ENCODE peak calls at places on chromosomes 1 and 21, in nine cellular contexts. I, B, Y, C, O, J, W, L and D are unnamed samples.

GRCh38 chr21:26127918-26128317 is 42.7 kb downstream of the APP start:
- DNase-seq in C (no peak), W (peak), Y (no peak), J (no peak), O (no peak), L (no peak), B (no peak), I (peak), D (no peak)

GRCh38 chr1:93124556-93125368 is 45.7 kb downstream of the MTF2 start:
- DNase-seq in C (no peak), B (no peak), W (no peak), Y (no peak), J (no peak), L (no peak), O (no peak), I (no peak), D (no peak)

GRCh38 chr1:2238361-2239055 is 10.4 kb downstream of the SKI start:
- DNase-seq in Y (no peak), I (peak), L (no peak), W (no peak), O (no peak), J (no peak), B (no peak), C (no peak), D (no peak)

GRCh38 chr1:107432108-107432507 is 291.3 kb downstream of the NTNG1 start:
- DNase-seq in I (no peak), C (no peak), L (no peak), J (no peak), O (no peak), B (peak), Y (no peak), W (no peak), D (no peak)

GRCh38 chr1:232891116-232891515 is 59.3 kb upstream of the NTPCR start:
- DNase-seq in W (peak), B (no peak), L (no peak), J (no peak), I (no peak), Y (no peak), O (no peak), C (no peak), D (no peak)

GRCh38 chr1:53982762-53983101 is 35.3 kb downstream of the LDLRAD1 start:
- DNase-seq in I (no peak), C (no peak), O (no peak), J (no peak), W (no peak), Y (no peak), B (no peak), L (no peak), D (no peak)

GRCh38 chr1:244653439-244654283 is 735 bp downstream of the DESI2 start:
- DNase-seq in B (peak), C (no peak), W (peak), I (no peak), L (no peak), O (no peak), J (peak), Y (no peak), D (no peak)

GRCh38 chr21:35376406-35377135 is 327.5 kb upstream of the RUNX1 start:
- DNase-seq in B (no peak), C (no peak), I (no peak), L (no peak), O (no peak), Y (no peak), W (peak), J (no peak), D (no peak)

GRCh38 chr21:28773036-28773435 is 219.6 kb downstream of the LTN1 start:
- DNase-seq in B (no peak), W (no peak), C (no peak), I (no peak), Y (no peak), O (no peak), J (no peak), L (no peak), D (no peak)

GRCh38 chr1:59972216-59972924 is 45.8 kb upstream of the CYP2J2 start:
- DNase-seq in B (no peak), J (no peak), Y (no peak), O (no peak), I (no peak), L (no peak), C (no peak), W (no peak), D (no peak)

GRCh38 chr1:28613175-28613574 is 21.1 kb downstream of the RAB42 start:
- DNase-seq in C (no peak), B (no peak), J (no peak), I (no peak), W (no peak), L (no peak), Y (no peak), O (no peak), D (no peak)

GRCh38 chr1:87706198-87706597 is 377.5 kb downstream of the LMO4 start:
- DNase-seq in J (no peak), C (no peak), L (no peak), B (no peak), Y (no peak), O (no peak), I (no peak), W (peak), D (no peak)

GRCh38 chr1:52592637-52593323 is 9.4 kb upstream of the GPX7 start:
- DNase-seq in J (no peak), I (no peak), W (no peak), O (no peak), B (no peak), Y (no peak), C (no peak), L (no peak), D (no peak)

GRCh38 chr21:36792505-36792967 is 93.6 kb downstream of the SIM2 start:
- DNase-seq in I (no peak), L (no peak), Y (no peak), C (no peak), O (no peak), W (no peak), B (no peak), J (no peak), D (no peak)

GRCh38 chr1:16392740-16393139 is 25.7 kb downstream of the SZRD1 start:
- DNase-seq in C (no peak), B (no peak), L (no peak), W (no peak), Y (no peak), J (no peak), I (no peak), O (no peak), D (no peak)

GRCh38 chr1:65431111-65431705 is 10.7 kb downstream of the LEPR start:
- DNase-seq in B (peak), O (no peak), L (no peak), I (no peak), Y (no peak), J (no peak), W (peak), C (no peak), D (no peak)

GRCh38 chr21:15140321-15141019 is 75.7 kb upstream of the NRIP1 start:
- DNase-seq in B (no peak), O (no peak), L (no peak), C (peak), I (no peak), W (peak), J (no peak), Y (no peak), D (no peak)

GRCh38 chr1:41175546-41175945 is 66.6 kb downstream of the SCMH1 start:
- DNase-seq in I (no peak), O (no peak), L (no peak), C (no peak), W (peak), Y (no peak), B (no peak), J (no peak), D (no peak)

GRCh38 chr1:234214129-234214910 is 158.9 kb upstream of the COA6 start:
- DNase-seq in L (no peak), Y (no peak), I (no peak), J (peak), W (peak), B (peak), C (peak), O (no peak), D (peak)

GRCh38 chr1:64948216-64948615 is 18.1 kb downstream of the JAK1 start:
- DNase-seq in J (no peak), O (no peak), W (no peak), B (no peak), I (no peak), L (no peak), Y (no peak), C (no peak), D (no peak)

GRCh38 chr1:19552291-19553010 is 67.1 kb upstream of the CAPZB start:
- DNase-seq in I (no peak), C (no peak), L (no peak), B (no peak), Y (no peak), W (no peak), O (no peak), J (no peak), D (no peak)

GRCh38 chr1:24567792-24568388 is 12.0 kb downstream of the NCMAP start:
- DNase-seq in C (no peak), B (peak), Y (no peak), L (no peak), I (no peak), O (no peak), W (peak), J (no peak), D (peak)

GRCh38 chr1:36096500-36097412 is 8.1 kb downstream of the ADPRS start:
- DNase-seq in W (no peak), C (no peak), O (no peak), J (no peak), B (peak), L (no peak), I (peak), Y (no peak), D (peak)

GRCh38 chr1:47519971-47520370 is 82.1 kb downstream of the FOXD2 start:
- DNase-seq in J (no peak), C (no peak), B (no peak), L (no peak), O (no peak), Y (no peak), W (no peak), I (peak), D (no peak)

GRCh38 chr1:246139745-246140182 is 367.3 kb downstream of the SMYD3 start:
- DNase-seq in I (no peak), W (peak), J (no peak), C (no peak), L (no peak), O (no peak), B (no peak), Y (no peak), D (no peak)

GRCh38 chr1:46528297-46528955 is 23.0 kb downstream of the KNCN start:
- DNase-seq in B (peak), Y (no peak), J (no peak), W (peak), O (no peak), I (no peak), C (no peak), L (no peak), D (no peak)

GRCh38 chr1:203428981-203429599 is 46.5 kb upstream of the PRELP start:
- DNase-seq in O (no peak), W (no peak), J (no peak), B (no peak), L (no peak), C (no peak), I (no peak), Y (no peak), D (no peak)

GRCh38 chr1:7702365-7702764 is 68.7 kb upstream of the VAMP3 start:
- DNase-seq in W (peak), Y (no peak), C (no peak), J (no peak), O (no peak), B (peak), I (no peak), L (no peak), D (no peak)

GRCh38 chr1:154837034-154837678 is 32.9 kb downstream of the KCNN3 start:
- DNase-seq in O (peak), W (no peak), I (no peak), L (no peak), C (no peak), J (peak), B (no peak), Y (peak), D (no peak)

GRCh38 chr1:166166701-166167394 is at the start of gene FAM78B:
- DNase-seq in J (peak), O (peak), C (peak), L (peak), B (peak), W (peak), I (peak), Y (peak), D (no peak)
- TF ChIP-seq CTCF in J (no peak), O (peak), C (no peak), L (no peak), B (peak), W (no peak), I (peak), Y (peak), D (no peak)

GRCh38 chr1:182839209-182840065 is at the start of gene DHX9:
- DNase-seq in L (peak), O (peak), I (peak), Y (peak), B (peak), C (peak), W (peak), J (peak), D (peak)
- TF ChIP-seq CTCF in L (no peak), O (peak), I (peak), Y (no peak), B (peak), C (peak), W (peak), J (no peak), D (peak)

GRCh38 chr1:199550384-199551067 is 477.0 kb upstream of the NR5A2 start:
- DNase-seq in O (no peak), L (no peak), B (no peak), Y (no peak), W (peak), C (no peak), I (no peak), J (no peak), D (no peak)
- TF ChIP-seq CTCF in O (no peak), L (no peak), B (no peak), Y (no peak), W (peak), C (no peak), I (no peak), J (no peak), D (no peak)

DNA sequence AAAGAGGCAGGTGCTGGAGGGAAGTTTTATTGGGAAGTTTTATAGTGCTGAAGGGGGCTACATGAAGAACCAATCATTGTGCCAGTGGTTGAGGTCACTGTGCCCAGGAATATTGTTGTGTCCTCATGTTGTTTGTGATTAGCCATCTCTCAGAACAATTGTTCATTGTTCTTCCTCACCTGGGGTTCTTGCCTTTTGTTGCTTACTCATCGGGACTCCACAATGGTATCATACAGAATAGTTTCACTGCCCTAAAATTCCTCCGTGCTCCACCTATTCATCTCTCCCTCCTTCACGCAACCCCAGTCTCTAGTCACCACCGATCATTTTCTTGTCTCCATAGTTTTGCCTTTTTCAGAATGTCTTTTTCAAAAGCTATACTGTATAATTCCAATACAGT is 38.9 kb upstream of the CDC14A start:
- DNase-seq in C (no peak), J (no peak), L (no peak), I (no peak), W (no peak), B (no peak), Y (no peak), O (no peak), D (no peak)
- TF ChIP-seq CTCF in C (no peak), J (no peak), L (no peak), I (no peak), W (no peak), B (no peak), Y (no peak), O (no peak), D (no peak)

GRCh38 chr1:71196685-71197084 is 115.8 kb upstream of the ZRANB2 start:
- DNase-seq in Y (no peak), I (no peak), J (no peak), O (no peak), B (no peak), L (no peak), W (peak), C (no peak), D (no peak)
- TF ChIP-seq CTCF in Y (peak), I (peak), J (no peak), O (peak), B (peak), L (no peak), W (peak), C (peak), D (no peak)

DNA sequence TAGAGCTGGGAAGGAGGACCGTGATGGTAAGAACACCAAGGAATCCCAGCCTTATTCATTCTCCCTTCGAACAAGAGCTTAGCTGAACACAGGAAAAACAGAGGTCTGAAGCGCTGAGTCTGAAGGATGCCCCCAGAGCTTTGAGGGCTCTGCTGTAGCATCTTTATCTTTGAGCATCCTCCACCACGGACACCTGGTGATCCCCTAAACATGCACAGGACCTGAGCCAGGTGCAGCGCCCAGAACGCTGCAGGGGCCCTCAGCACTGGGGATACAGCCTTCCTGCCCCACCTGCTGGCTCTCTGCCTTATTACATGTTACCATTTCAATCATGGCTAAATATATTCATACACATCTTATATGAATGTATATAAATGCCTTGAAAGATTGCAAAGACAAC is 7.7 kb upstream of the GPATCH4 start:
- DNase-seq in Y (no peak), W (peak), B (peak), I (no peak), O (no peak), J (no peak), L (no peak), C (no peak), D (no peak)
- TF ChIP-seq CTCF in Y (no peak), W (peak), B (peak), I (peak), O (peak), J (no peak), L (no peak), C (peak), D (peak)